ENCODE peak calls at places on chromosome 22, in nine cellular contexts. One of them, this sample, is unnamed.

GRCh38 chr22:30212363-30212995 is 34.1 kb downstream of the LIF start:
- DNase-seq in fibroblast of the aortic adventitia: peak
- DNase-seq in MCF 10A: peak
- DNase-seq in SK-N-SH: peak
- DNase-seq in CD4-positive, alpha-beta T cell: no peak
- DNase-seq in epithelial cell of esophagus: peak
- DNase-seq in cardiac fibroblast: peak
- DNase-seq in tibial nerve: peak
- DNase-seq in progenitor cell of endocrine pancreas: no peak
- DNase-seq in this sample: peak

GRCh38 chr22:43238526-43239006 is 51.6 kb upstream of the TTLL12 start:
- DNase-seq in fibroblast of the aortic adventitia: peak
- DNase-seq in MCF 10A: no peak
- DNase-seq in SK-N-SH: no peak
- DNase-seq in CD4-positive, alpha-beta T cell: no peak
- DNase-seq in epithelial cell of esophagus: no peak
- DNase-seq in cardiac fibroblast: no peak
- DNase-seq in tibial nerve: no peak
- DNase-seq in progenitor cell of endocrine pancreas: no peak
- DNase-seq in this sample: no peak

GRCh38 chr22:27880778-27881394 is 38.2 kb downstream of the PITPNB start:
- DNase-seq in fibroblast of the aortic adventitia: peak
- DNase-seq in MCF 10A: peak
- DNase-seq in SK-N-SH: peak
- DNase-seq in CD4-positive, alpha-beta T cell: no peak
- DNase-seq in epithelial cell of esophagus: peak
- DNase-seq in cardiac fibroblast: peak
- DNase-seq in tibial nerve: no peak
- DNase-seq in progenitor cell of endocrine pancreas: no peak
- DNase-seq in this sample: no peak

GRCh38 chr22:17929909-17930308 is 94.5 kb downstream of the MICAL3 start:
- DNase-seq in fibroblast of the aortic adventitia: no peak
- DNase-seq in MCF 10A: no peak
- DNase-seq in SK-N-SH: no peak
- DNase-seq in CD4-positive, alpha-beta T cell: no peak
- DNase-seq in epithelial cell of esophagus: no peak
- DNase-seq in cardiac fibroblast: no peak
- DNase-seq in tibial nerve: no peak
- DNase-seq in progenitor cell of endocrine pancreas: no peak
- DNase-seq in this sample: no peak

GRCh38 chr22:37019309-37020191 is at the start of the genes MPST and TST:
- DNase-seq in fibroblast of the aortic adventitia: peak
- DNase-seq in MCF 10A: peak
- DNase-seq in SK-N-SH: peak
- DNase-seq in CD4-positive, alpha-beta T cell: no peak
- DNase-seq in epithelial cell of esophagus: peak
- DNase-seq in cardiac fibroblast: peak
- DNase-seq in tibial nerve: peak
- DNase-seq in progenitor cell of endocrine pancreas: peak
- DNase-seq in this sample: no peak

GRCh38 chr22:41092023-41092817 is at the start of gene EP300:
- DNase-seq in fibroblast of the aortic adventitia: peak
- DNase-seq in MCF 10A: peak
- DNase-seq in SK-N-SH: peak
- DNase-seq in CD4-positive, alpha-beta T cell: peak
- DNase-seq in epithelial cell of esophagus: peak
- DNase-seq in cardiac fibroblast: peak
- DNase-seq in tibial nerve: peak
- DNase-seq in progenitor cell of endocrine pancreas: peak
- DNase-seq in this sample: peak

GRCh38 chr22:40310081-40310770 is 36.1 kb upstream of the ADSL start:
- DNase-seq in fibroblast of the aortic adventitia: peak
- DNase-seq in MCF 10A: no peak
- DNase-seq in SK-N-SH: no peak
- DNase-seq in CD4-positive, alpha-beta T cell: no peak
- DNase-seq in epithelial cell of esophagus: no peak
- DNase-seq in cardiac fibroblast: peak
- DNase-seq in tibial nerve: no peak
- DNase-seq in progenitor cell of endocrine pancreas: no peak
- DNase-seq in this sample: no peak

GRCh38 chr22:24962835-24963234 is 10.3 kb downstream of the KIAA1671 start:
- DNase-seq in fibroblast of the aortic adventitia: no peak
- DNase-seq in MCF 10A: no peak
- DNase-seq in SK-N-SH: no peak
- DNase-seq in CD4-positive, alpha-beta T cell: no peak
- DNase-seq in epithelial cell of esophagus: no peak
- DNase-seq in cardiac fibroblast: no peak
- DNase-seq in tibial nerve: no peak
- DNase-seq in progenitor cell of endocrine pancreas: no peak
- DNase-seq in this sample: no peak

GRCh38 chr22:41862160-41862529 is 29.2 kb downstream of the SREBF2 start:
- DNase-seq in fibroblast of the aortic adventitia: peak
- DNase-seq in MCF 10A: no peak
- DNase-seq in SK-N-SH: no peak
- DNase-seq in CD4-positive, alpha-beta T cell: peak
- DNase-seq in epithelial cell of esophagus: no peak
- DNase-seq in cardiac fibroblast: peak
- DNase-seq in tibial nerve: no peak
- DNase-seq in progenitor cell of endocrine pancreas: no peak
- DNase-seq in this sample: no peak

GRCh38 chr22:27542602-27543001 is 259.0 kb downstream of the MN1 start:
- DNase-seq in fibroblast of the aortic adventitia: no peak
- DNase-seq in MCF 10A: no peak
- DNase-seq in SK-N-SH: no peak
- DNase-seq in CD4-positive, alpha-beta T cell: no peak
- DNase-seq in epithelial cell of esophagus: no peak
- DNase-seq in cardiac fibroblast: peak
- DNase-seq in tibial nerve: no peak
- DNase-seq in progenitor cell of endocrine pancreas: no peak
- DNase-seq in this sample: no peak

GRCh38 chr22:41780714-41781507 is 19.6 kb upstream of the CCDC134 start:
- DNase-seq in fibroblast of the aortic adventitia: peak
- DNase-seq in MCF 10A: no peak
- DNase-seq in SK-N-SH: no peak
- DNase-seq in CD4-positive, alpha-beta T cell: peak
- DNase-seq in epithelial cell of esophagus: peak
- DNase-seq in cardiac fibroblast: peak
- DNase-seq in tibial nerve: no peak
- DNase-seq in progenitor cell of endocrine pancreas: no peak
- DNase-seq in this sample: no peak

GRCh38 chr22:43449205-43449830 is 37.5 kb downstream of the MPPED1 start:
- DNase-seq in fibroblast of the aortic adventitia: no peak
- DNase-seq in MCF 10A: peak
- DNase-seq in SK-N-SH: no peak
- DNase-seq in CD4-positive, alpha-beta T cell: no peak
- DNase-seq in epithelial cell of esophagus: no peak
- DNase-seq in cardiac fibroblast: no peak
- DNase-seq in tibial nerve: no peak
- DNase-seq in progenitor cell of endocrine pancreas: no peak
- DNase-seq in this sample: peak

GRCh38 chr22:49724030-49724892 is 103.4 kb downstream of the BRD1 start:
- DNase-seq in fibroblast of the aortic adventitia: no peak
- DNase-seq in MCF 10A: no peak
- DNase-seq in SK-N-SH: peak
- DNase-seq in CD4-positive, alpha-beta T cell: peak
- DNase-seq in epithelial cell of esophagus: no peak
- DNase-seq in cardiac fibroblast: no peak
- DNase-seq in tibial nerve: no peak
- DNase-seq in progenitor cell of endocrine pancreas: no peak
- DNase-seq in this sample: peak
- TF ChIP-seq CTCF in fibroblast of the aortic adventitia: no peak
- TF ChIP-seq CTCF in MCF 10A: no peak
- TF ChIP-seq CTCF in SK-N-SH: no peak
- TF ChIP-seq CTCF in CD4-positive, alpha-beta T cell: no peak
- TF ChIP-seq CTCF in epithelial cell of esophagus: no peak
- TF ChIP-seq CTCF in cardiac fibroblast: no peak
- TF ChIP-seq CTCF in tibial nerve: no peak
- TF ChIP-seq CTCF in progenitor cell of endocrine pancreas: no peak
- TF ChIP-seq CTCF in this sample: no peak

DNA sequence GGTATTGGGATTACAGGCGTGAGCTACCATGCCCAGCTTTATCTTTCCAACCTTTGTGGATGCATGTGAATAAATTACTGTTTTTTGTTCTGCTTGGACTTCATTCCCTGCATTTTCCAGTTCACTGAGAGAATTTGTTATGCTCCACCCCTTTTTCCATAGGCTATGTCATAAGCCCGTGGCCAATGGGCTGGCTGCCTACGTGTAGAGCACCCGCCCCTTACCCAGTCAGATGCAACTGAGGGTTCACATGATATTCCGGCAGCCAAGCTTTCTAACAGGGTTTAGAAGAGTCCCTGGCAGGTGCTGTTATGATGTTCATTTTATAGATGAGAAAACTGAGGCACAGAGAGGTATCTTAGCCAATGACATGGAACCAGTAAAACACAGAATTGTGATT is 42.6 kb upstream of the RASD2 start:
- DNase-seq in fibroblast of the aortic adventitia: no peak
- DNase-seq in MCF 10A: no peak
- DNase-seq in SK-N-SH: peak
- DNase-seq in CD4-positive, alpha-beta T cell: no peak
- DNase-seq in epithelial cell of esophagus: no peak
- DNase-seq in cardiac fibroblast: no peak
- DNase-seq in tibial nerve: no peak
- DNase-seq in progenitor cell of endocrine pancreas: no peak
- DNase-seq in this sample: no peak
- TF ChIP-seq CTCF in fibroblast of the aortic adventitia: no peak
- TF ChIP-seq CTCF in MCF 10A: no peak
- TF ChIP-seq CTCF in SK-N-SH: no peak
- TF ChIP-seq CTCF in CD4-positive, alpha-beta T cell: no peak
- TF ChIP-seq CTCF in epithelial cell of esophagus: no peak
- TF ChIP-seq CTCF in cardiac fibroblast: no peak
- TF ChIP-seq CTCF in tibial nerve: no peak
- TF ChIP-seq CTCF in progenitor cell of endocrine pancreas: no peak
- TF ChIP-seq CTCF in this sample: no peak

DNA sequence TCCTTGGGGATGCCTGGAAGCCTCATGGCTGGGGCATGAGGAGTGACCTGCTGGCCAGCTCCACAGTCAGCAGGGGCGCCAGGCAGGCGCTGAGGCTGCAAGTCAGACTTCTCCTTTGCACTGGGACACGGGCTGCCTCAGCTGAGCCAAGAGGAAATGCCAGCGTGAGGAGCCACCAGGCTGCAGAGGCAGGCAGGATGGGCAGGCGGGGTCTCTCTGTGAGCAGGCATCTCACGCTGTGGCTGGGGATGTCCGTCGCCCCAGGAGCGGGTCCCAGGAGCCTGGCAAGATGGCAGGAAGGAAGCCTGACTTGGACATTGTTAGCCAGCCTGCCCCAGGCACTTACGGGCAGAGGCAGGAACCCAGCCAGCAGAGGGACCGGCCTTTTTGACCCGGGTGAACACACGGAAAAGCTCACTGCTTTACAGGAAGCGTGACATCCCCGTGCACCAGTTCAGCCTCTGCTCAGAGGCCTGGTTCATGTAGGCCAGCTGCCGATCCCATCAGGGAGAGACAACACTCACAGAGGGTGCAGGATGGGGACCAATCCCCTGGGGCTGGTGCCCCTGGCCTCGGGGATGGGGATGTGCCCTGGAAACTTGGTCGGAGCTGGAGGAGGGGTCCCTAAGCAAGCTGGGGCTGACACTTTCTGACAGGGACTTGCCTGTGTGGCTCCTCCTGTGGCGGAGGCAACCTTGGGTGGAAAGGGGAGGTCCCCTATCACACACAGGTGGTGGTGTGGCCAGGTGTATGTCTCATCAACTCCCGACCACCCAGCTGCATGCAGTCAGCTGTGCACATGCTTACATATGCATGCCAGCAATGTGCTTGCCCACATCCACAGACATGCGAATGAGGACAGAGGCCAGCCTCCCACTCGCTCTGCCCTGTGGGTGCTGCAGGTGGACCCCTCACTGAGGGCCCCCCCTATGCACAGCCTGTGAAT is 10.0 kb downstream of the GNB1L start:
- DNase-seq in fibroblast of the aortic adventitia: peak
- DNase-seq in MCF 10A: peak
- DNase-seq in SK-N-SH: peak
- DNase-seq in CD4-positive, alpha-beta T cell: no peak
- DNase-seq in epithelial cell of esophagus: peak
- DNase-seq in cardiac fibroblast: peak
- DNase-seq in tibial nerve: no peak
- DNase-seq in progenitor cell of endocrine pancreas: no peak
- DNase-seq in this sample: peak
- TF ChIP-seq CTCF in fibroblast of the aortic adventitia: no peak
- TF ChIP-seq CTCF in MCF 10A: no peak
- TF ChIP-seq CTCF in SK-N-SH: peak
- TF ChIP-seq CTCF in CD4-positive, alpha-beta T cell: no peak
- TF ChIP-seq CTCF in epithelial cell of esophagus: no peak
- TF ChIP-seq CTCF in cardiac fibroblast: no peak
- TF ChIP-seq CTCF in tibial nerve: peak
- TF ChIP-seq CTCF in progenitor cell of endocrine pancreas: no peak
- TF ChIP-seq CTCF in this sample: peak

DNA sequence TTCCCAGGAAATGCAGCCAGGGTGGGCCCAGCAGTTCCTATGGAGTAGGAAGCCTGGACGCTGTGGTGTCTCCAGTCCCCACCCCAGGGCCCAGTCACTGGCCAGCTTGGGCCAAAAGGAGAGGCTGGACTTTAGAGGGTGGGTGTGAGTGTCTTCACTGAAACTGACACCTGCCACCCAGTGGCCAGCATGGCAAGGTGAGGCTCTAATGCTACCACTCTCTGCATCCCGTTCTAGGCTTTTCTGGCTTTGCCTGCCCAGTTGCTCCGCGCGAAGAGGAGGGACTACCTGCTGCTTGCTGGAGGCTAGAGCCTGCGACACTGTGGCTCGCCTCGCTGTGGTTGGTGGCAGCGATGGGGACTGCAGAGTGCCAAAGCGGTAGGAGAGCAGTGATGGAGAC is 35.4 kb downstream of the C22orf42 start:
- DNase-seq in fibroblast of the aortic adventitia: no peak
- DNase-seq in MCF 10A: peak
- DNase-seq in SK-N-SH: no peak
- DNase-seq in CD4-positive, alpha-beta T cell: no peak
- DNase-seq in epithelial cell of esophagus: no peak
- DNase-seq in cardiac fibroblast: no peak
- DNase-seq in tibial nerve: no peak
- DNase-seq in progenitor cell of endocrine pancreas: no peak
- DNase-seq in this sample: no peak
- TF ChIP-seq CTCF in fibroblast of the aortic adventitia: no peak
- TF ChIP-seq CTCF in MCF 10A: no peak
- TF ChIP-seq CTCF in SK-N-SH: peak
- TF ChIP-seq CTCF in CD4-positive, alpha-beta T cell: no peak
- TF ChIP-seq CTCF in epithelial cell of esophagus: peak
- TF ChIP-seq CTCF in cardiac fibroblast: no peak
- TF ChIP-seq CTCF in tibial nerve: no peak
- TF ChIP-seq CTCF in progenitor cell of endocrine pancreas: peak
- TF ChIP-seq CTCF in this sample: no peak

This sample was measured in chondrocyte.